ENCODE peak calls at places on chromosome 4, in six cellular contexts. O is AG08395; Y is lung; I is stimulated activated CD4-positive, alpha-beta T cell treated with anti-CD3 and anti-CD28 coated beads, Interleukin-15, amount 100 ng/mL, for 1 hour; G is BJ; A is AG04450. V is an unnamed sample.
A peak's percentile ranks its signal among the peaks of the same experiment; 100 is the strongest.

GRCh38 chr4:85761803-85762202 is 286.9 kb downstream of the ARHGAP24 start:
- DNase-seq in Y (no peak), A (peak; percentile 52), G (no peak), O (no peak), I (no peak), V (no peak)

GRCh38 chr4:56930638-56931037 is 22.9 kb downstream of the REST start:
- DNase-seq in O (no peak), A (no peak), Y (no peak), I (no peak), G (no peak), V (no peak)

GRCh38 chr4:184168406-184169019 is 49.2 kb downstream of the ENPP6 start:
- DNase-seq in A (peak; percentile 27), Y (peak; percentile 65), G (no peak), O (peak; percentile 79), I (peak; percentile 44), V (peak; percentile 2)

GRCh38 chr4:149706942-149707341 is 108.7 kb downstream of the IQCM start:
- DNase-seq in A (peak; percentile 32), G (peak; percentile 35), O (peak; percentile 36), I (no peak), Y (no peak), V (no peak)

GRCh38 chr4:15063341-15063740 is 61.1 kb downstream of the CPEB2 start:
- DNase-seq in G (no peak), A (no peak), I (no peak), O (no peak), Y (no peak), V (no peak)

GRCh38 chr4:56658410-56659003 is 22.6 kb downstream of the HOPX start:
- DNase-seq in O (peak; percentile 15), Y (no peak), A (no peak), G (no peak), I (no peak), V (no peak)

GRCh38 chr4:132530846-132531245 is 618.2 kb upstream of the PCDH10 start:
- DNase-seq in I (no peak), Y (no peak), G (no peak), A (no peak), O (no peak), V (no peak)

GRCh38 chr4:161546902-161547301 is 616.9 kb downstream of the FSTL5 start:
- DNase-seq in G (no peak), I (no peak), A (no peak), Y (no peak), O (no peak), V (no peak)

GRCh38 chr4:21134994-21135393 is 434.7 kb downstream of the PACRGL start:
- DNase-seq in I (no peak), G (no peak), A (no peak), Y (no peak), O (no peak), V (no peak)

GRCh38 chr4:124177647-124178425 is 534.7 kb downstream of the ANKRD50 start:
- DNase-seq in Y (no peak), O (peak; percentile 48), A (peak; percentile 55), G (no peak), I (no peak), V (no peak)

GRCh38 chr4:171857302-171858005 is 44.2 kb downstream of the GALNTL6 start:
- DNase-seq in A (no peak), Y (no peak), I (no peak), O (no peak), G (no peak), V (no peak)

GRCh38 chr4:38664704-38665401 is 854 bp downstream of the KLF3 start:
- DNase-seq in I (peak; percentile 33), Y (peak; percentile 59), A (no peak), O (peak; percentile 24), G (no peak), V (no peak)

GRCh38 chr4:82900016-82900334 is 560 bp upstream of the THAP9 start:
- DNase-seq in G (no peak), Y (no peak), A (no peak), I (no peak), O (no peak), V (no peak)

GRCh38 chr4:167232805-167233522 is 1.3 kb downstream of the SPOCK3 start:
- DNase-seq in O (no peak), I (no peak), G (no peak), Y (no peak), A (no peak), V (no peak)

GRCh38 chr4:87108142-87108546 is 112.3 kb downstream of the KLHL8 start:
- DNase-seq in A (no peak), Y (no peak), G (peak; percentile 66), I (no peak), O (peak; percentile 85), V (no peak)

GRCh38 chr4:94545296-94545695 is 93.6 kb downstream of the PDLIM5 start:
- DNase-seq in A (no peak), I (no peak), Y (no peak), O (peak; percentile 43), G (no peak), V (no peak)

GRCh38 chr4:55125763-55126541 is 557 bp upstream of the KDR start:
- DNase-seq in I (no peak), O (no peak), Y (no peak), G (no peak), A (no peak), V (no peak)

GRCh38 chr4:150242820-150243458 is 164.7 kb downstream of the DCLK2 start:
- DNase-seq in G (no peak), I (no peak), O (peak; percentile 62), A (no peak), Y (no peak), V (no peak)

GRCh38 chr4:11805837-11806236 is 377.1 kb upstream of the HS3ST1 start:
- DNase-seq in G (no peak), O (no peak), A (no peak), I (no peak), Y (no peak), V (no peak)

GRCh38 chr4:19030536-19030935 is 1009.0 kb upstream of the LCORL start:
- DNase-seq in A (no peak), I (no peak), O (no peak), Y (no peak), G (no peak), V (no peak)

GRCh38 chr4:141009931-141010330 is 123.3 kb downstream of the RNF150 start:
- DNase-seq in I (no peak), O (no peak), G (no peak), Y (no peak), A (no peak), V (no peak)

GRCh38 chr4:137647375-137647774 is 115.1 kb upstream of the PCDH18 start:
- DNase-seq in G (no peak), O (no peak), I (no peak), Y (no peak), A (no peak), V (no peak)

GRCh38 chr4:1907848-1908525 is 36.8 kb downstream of the NSD2 start:
- DNase-seq in O (no peak), A (no peak), Y (no peak), I (no peak), G (no peak), V (no peak)

GRCh38 chr4:23888421-23889319 is 1.2 kb downstream of the PPARGC1A start:
- DNase-seq in A (peak; percentile 13), I (no peak), G (no peak), Y (peak; percentile 30), O (peak; percentile 59), V (no peak)

GRCh38 chr4:187814737-187815465 is 180.7 kb upstream of the ZFP42 start:
- DNase-seq in Y (peak; percentile 45), O (no peak), G (peak; percentile 4), I (no peak), A (no peak), V (no peak)

GRCh38 chr4:152146244-152146643 is 385.4 kb upstream of the GATB start:
- DNase-seq in I (no peak), Y (no peak), O (no peak), G (no peak), A (no peak), V (no peak)

GRCh38 chr4:8192748-8193738 is 6.0 kb upstream of the SH3TC1 start:
- DNase-seq in G (no peak), I (no peak), O (peak; percentile 36), Y (peak; percentile 53), A (no peak), V (no peak)

GRCh38 chr4:22515888-22516541 is at the start of gene ADGRA3:
- DNase-seq in I (peak; percentile 44), O (peak; percentile 80), Y (peak; percentile 72), A (no peak), G (no peak), V (no peak)

GRCh38 chr4:169398294-169398693 is 127.5 kb upstream of the SH3RF1 start:
- DNase-seq in G (peak; percentile 92), A (peak; percentile 38), I (no peak), O (peak; percentile 79), Y (no peak), V (no peak)

GRCh38 chr4:144645621-144646522 is at the start of gene HHIP:
- DNase-seq in O (peak; percentile 13), Y (peak; percentile 49), A (no peak), G (no peak), I (no peak), V (no peak)

GRCh38 chr4:113497154-113497553 is 264.4 kb downstream of the CAMK2D start:
- DNase-seq in A (no peak), G (no peak), Y (no peak), I (no peak), O (no peak), V (no peak)